ENCODE peak calls at places on chromosomes 12 and 14, in six cellular contexts. Y is activated gamma-delta T cell treated with Interleukin-2 at 50 U/mL for 16 hours; T is amygdala; H is activated CD4-positive, CD25-positive, alpha-beta regulatory T cell treated with anti-CD3 and anti-CD28 coated beads, Interleukin-2, amount 50 U/mL, for 16 hours; L is nephron progenitor cell; I is NB4. V is an unnamed sample.

GRCh38 chr12:45994736-45995135 is 4.4 kb upstream of the SCAF11 start:
- DNase-seq in Y (no peak), T (peak), H (no peak), L (no peak), I (no peak), V (no peak)

GRCh38 chr12:69648476-69648875 is 37.8 kb upstream of the LRRC10 start:
- DNase-seq in Y (no peak), T (no peak), H (no peak), L (no peak), I (no peak), V (peak)

GRCh38 chr12:38556647-38557046 is 240.1 kb downstream of the ALG10B start:
- DNase-seq in Y (no peak), T (no peak), H (no peak), L (no peak), I (no peak), V (no peak)

GRCh38 chr14:68135566-68135965 is 316.0 kb downstream of the RAD51B start:
- DNase-seq in Y (no peak), T (no peak), H (no peak), L (no peak), I (no peak), V (no peak)

GRCh38 chr12:75170786-75171185 is 38.9 kb downstream of the KCNC2 start:
- DNase-seq in Y (no peak), T (no peak), H (no peak), L (no peak), I (peak), V (peak)

GRCh38 chr14:70654609-70655008 is 12.9 kb downstream of the TTC9 start:
- DNase-seq in Y (no peak), T (no peak), H (no peak), L (no peak), I (no peak), V (no peak)

GRCh38 chr12:80269953-80270552 is 170.7 kb downstream of the OTOGL start:
- DNase-seq in Y (no peak), T (no peak), H (no peak), L (peak), I (peak), V (peak)

GRCh38 chr14:46661728-46662127 is 10.1 kb upstream of the RPL10L start:
- DNase-seq in Y (no peak), T (no peak), H (no peak), L (no peak), I (peak), V (no peak)

GRCh38 chr12:2064078-2064507 is 11.3 kb downstream of the CACNA1C start:
- DNase-seq in Y (no peak), T (no peak), H (no peak), L (no peak), I (peak), V (no peak)

GRCh38 chr12:29516431-29516875 is 19.0 kb upstream of the OVCH1 start:
- DNase-seq in Y (no peak), T (no peak), H (no peak), L (no peak), I (no peak), V (peak)

GRCh38 chr14:71358209-71358931 is 451.1 kb downstream of the PCNX1 start:
- DNase-seq in Y (no peak), T (no peak), H (no peak), L (no peak), I (no peak), V (no peak)

GRCh38 chr12:108129017-108129812 is at the start of gene WSCD2:
- DNase-seq in Y (no peak), T (peak), H (no peak), L (peak), I (peak), V (peak)

GRCh38 chr12:39905152-39905551 is 200.7 kb downstream of the SLC2A13 start:
- DNase-seq in Y (no peak), T (no peak), H (no peak), L (no peak), I (no peak), V (no peak)

GRCh38 chr12:66409195-66409871 is 107.0 kb downstream of the HELB start:
- DNase-seq in Y (peak), T (no peak), H (no peak), L (peak), I (peak), V (peak)

GRCh38 chr14:49303952-49304516 is 282.1 kb downstream of the RPS29 start:
- DNase-seq in Y (no peak), T (no peak), H (no peak), L (peak), I (peak), V (peak)

GRCh38 chr14:99284254-99285004 is 12.4 kb upstream of the BCL11B start:
- DNase-seq in Y (no peak), T (no peak), H (no peak), L (no peak), I (no peak), V (no peak)

GRCh38 chr14:90061849-90062794 is at the start of gene KCNK13:
- DNase-seq in Y (no peak), T (no peak), H (no peak), L (peak), I (peak), V (no peak)

GRCh38 chr12:102874819-102875218 is 42.2 kb downstream of the PAH start:
- DNase-seq in Y (no peak), T (no peak), H (no peak), L (no peak), I (no peak), V (no peak)

GRCh38 chr14:55351111-55351510 is 60.5 kb downstream of the ATG14 start:
- DNase-seq in Y (no peak), T (no peak), H (no peak), L (no peak), I (no peak), V (no peak)

GRCh38 chr14:65334765-65335411 is 77.6 kb upstream of the FUT8 start:
- DNase-seq in Y (no peak), T (no peak), H (no peak), L (no peak), I (peak), V (no peak)

V was measured in NCI-H460.